ENCODE peak calls at places on chromosomes 16 and 17, in five cellular contexts. K is ovary; G is CD8-positive, alpha-beta T cell; H is prostate gland; L is PC-3. S is an unnamed sample.

GRCh38 chr17:40259505-40259904 is 28.2 kb upstream of the CDC6 start:
- DNase-seq in K (no peak), G (no peak), H (no peak), L (no peak), S (no peak)

GRCh38 chr16:68072038-68072695 is 13.0 kb upstream of the NFATC3 start:
- DNase-seq in K (peak), G (no peak), H (peak), L (peak), S (no peak)

GRCh38 chr17:40714473-40714872 is 10.9 kb upstream of the KRT24 start:
- DNase-seq in K (no peak), G (no peak), H (no peak), L (no peak), S (peak)

GRCh38 chr16:11964761-11965539 is at the start of gene TNFRSF17:
- DNase-seq in K (no peak), G (no peak), H (no peak), L (no peak), S (peak)

GRCh38 chr17:83012873-83013778 is 66.3 kb upstream of the METRNL start:
- DNase-seq in K (no peak), G (no peak), H (no peak), L (no peak), S (no peak)

GRCh38 chr16:15708096-15708495 is 58.1 kb downstream of the NDE1 start:
- DNase-seq in K (no peak), G (no peak), H (no peak), L (no peak), S (no peak)

GRCh38 chr17:35577826-35578194 is 561 bp downstream of the PEX12 start:
- DNase-seq in K (no peak), G (no peak), H (no peak), L (no peak), S (peak)

GRCh38 chr16:24989417-24989978 is 25.7 kb downstream of the ARHGAP17 start:
- DNase-seq in K (no peak), G (no peak), H (no peak), L (no peak), S (no peak)

DNA sequence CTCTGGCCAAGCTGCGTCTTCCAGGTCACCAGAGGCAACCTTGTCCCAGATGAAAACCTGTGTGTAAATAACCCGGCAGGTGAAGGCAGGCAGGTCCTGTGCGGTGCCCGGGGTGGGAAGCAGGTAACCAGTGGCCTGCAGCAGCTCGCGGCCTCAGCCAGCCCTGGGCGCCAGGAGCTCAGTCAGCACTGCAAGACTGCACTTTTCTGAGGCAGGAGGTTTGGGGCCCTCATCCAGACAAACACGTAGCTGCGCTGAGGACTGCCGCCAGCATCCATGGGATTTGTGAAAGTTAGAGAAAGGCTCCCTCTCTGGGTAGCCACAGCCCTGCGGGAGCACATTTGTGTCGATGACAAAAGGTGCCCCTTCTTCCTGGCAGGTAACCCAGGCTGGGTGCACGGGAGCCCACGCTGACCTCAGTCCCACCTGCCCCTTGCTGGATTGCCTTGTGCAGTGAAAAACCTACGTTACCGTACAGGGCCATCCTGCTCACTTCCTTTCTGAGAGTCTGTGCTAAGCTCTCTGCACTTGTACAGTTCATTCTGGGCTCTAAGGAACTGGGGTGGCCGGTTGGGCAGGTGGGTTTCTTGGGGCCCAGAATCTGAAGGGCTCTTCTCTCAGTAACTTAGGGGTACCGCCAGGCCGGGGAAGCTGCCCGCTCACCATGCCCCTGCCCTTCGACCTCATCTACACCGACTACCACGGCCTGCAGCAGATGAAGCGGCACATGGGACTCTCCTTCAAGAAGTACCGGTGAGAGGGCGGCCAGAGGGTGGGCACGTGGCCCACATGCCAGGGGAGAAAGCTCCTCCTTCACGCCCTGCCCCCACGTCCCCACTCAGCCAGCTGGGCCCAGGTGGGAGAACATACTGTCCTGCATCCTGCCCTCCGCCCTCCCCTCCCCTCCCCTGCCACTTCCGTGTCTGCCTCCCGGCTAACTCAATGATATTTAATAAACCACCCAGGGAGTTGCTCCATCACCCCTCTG is 56.4 kb downstream of the MGAT5B start:
- DNase-seq in K (no peak), G (no peak), H (no peak), L (no peak), S (no peak)
- TF ChIP-seq CTCF in K (no peak), G (no peak), H (no peak), L (no peak), S (no peak)

DNA sequence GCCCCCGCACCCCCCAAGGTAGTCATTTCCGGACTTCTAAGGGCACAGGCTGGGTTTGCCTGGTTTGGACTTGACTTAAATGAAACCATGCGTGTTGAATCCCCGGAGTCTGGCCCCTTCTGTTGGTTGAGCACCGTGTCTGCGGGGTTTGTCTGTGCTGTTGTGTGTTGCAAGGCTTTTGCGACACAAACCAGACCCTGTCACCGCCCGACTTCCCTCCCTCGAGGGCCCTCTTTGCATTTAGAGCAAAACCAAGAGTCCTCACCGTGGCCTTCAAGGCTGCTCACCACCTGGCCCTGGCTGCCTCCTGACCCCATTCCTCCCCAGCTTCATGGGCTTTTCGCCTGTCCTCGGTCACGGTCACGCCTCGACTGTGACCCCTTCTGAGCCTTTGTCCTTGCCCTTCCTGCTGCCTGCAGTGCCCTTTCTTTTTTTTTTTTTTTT is 7.4 kb downstream of the CRISPLD2 start:
- DNase-seq in K (peak), G (no peak), H (no peak), L (no peak), S (no peak)
- H3K4me3 ChIP-seq in K (no peak), G (no peak), H (no peak), L (no peak), S (no peak)

DNA sequence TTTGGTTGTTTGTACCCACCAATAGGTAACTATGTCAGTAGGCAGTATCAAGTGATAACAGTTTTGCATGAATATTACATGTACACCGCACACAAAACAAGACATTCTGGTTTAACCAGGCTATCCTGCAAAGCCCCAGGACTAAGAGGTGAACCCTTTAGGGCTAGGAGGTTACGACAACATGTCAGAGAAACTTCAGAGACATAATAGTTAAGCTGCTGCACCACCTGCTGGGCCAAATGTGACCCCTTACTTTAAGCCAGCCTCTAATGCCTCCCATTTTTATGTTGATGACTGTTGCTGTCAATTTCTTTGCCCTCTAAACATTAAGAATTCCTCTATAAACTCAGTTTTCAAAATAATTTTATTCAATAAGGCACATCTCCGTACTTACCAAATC is 15.4 kb downstream of the SRP68 start:
- DNase-seq in K (no peak), G (no peak), H (no peak), L (no peak), S (no peak)
- TF ChIP-seq CTCF in K (no peak), G (peak), H (no peak), L (peak), S (no peak)

DNA sequence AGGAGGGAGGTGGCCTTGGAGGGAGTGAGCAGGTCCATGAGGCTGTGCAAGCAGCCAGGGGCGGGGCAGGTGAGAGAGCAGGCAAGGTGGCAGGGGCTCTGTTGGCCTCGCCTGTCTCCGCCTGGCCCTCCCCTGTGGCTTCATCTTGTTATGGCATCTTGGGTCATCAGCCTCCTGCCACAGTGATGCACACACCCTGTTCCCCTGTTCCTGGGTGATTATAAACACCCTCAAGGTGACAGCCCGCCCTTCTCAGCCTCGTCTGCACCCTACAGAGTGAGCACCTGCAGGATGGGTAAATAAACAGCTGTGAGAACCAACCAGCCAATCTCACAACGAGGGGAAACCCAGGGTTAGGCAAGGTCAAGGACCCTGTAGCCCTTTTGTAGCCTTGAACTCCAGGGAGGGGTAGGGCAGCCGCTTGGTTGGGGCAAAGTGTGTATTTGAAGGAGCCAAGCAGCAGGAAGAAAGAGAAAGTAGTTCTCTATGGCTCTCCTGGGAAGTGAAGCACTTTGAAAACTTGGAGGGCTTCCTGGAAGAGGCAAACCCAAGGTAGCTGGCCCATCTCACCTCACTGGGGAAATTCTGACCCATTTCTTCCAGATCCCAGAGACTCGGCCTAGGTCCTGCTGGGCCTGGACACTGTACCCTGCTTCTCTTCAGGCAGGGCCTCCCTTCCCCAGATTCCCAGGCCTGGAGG is 60.6 kb downstream of the NT5M start:
- DNase-seq in K (peak), G (no peak), H (no peak), L (no peak), S (no peak)
- H3K4me3 ChIP-seq in K (no peak), G (no peak), H (no peak), L (no peak), S (no peak)